ENCODE peak calls at places on chromosomes 7 and 10, in seven cellular contexts. H is H1, M is HCT116, C is GM12878, F is K562, B is SK-N-SH, J is HepG2. R is an unnamed sample.

GRCh38 chr7:11570205-11570604 is 261.8 kb downstream of the THSD7A start:
- DNase-seq in H (no peak), M (no peak), C (no peak), F (no peak), B (no peak), J (no peak), R (no peak)

GRCh38 chr7:130489140-130489967 is 2.5 kb upstream of the MEST start:
- DNase-seq in H (no peak), M (no peak), C (no peak), F (no peak), B (peak), J (no peak), R (no peak)

GRCh38 chr7:74193054-74193453 is 16.8 kb upstream of the LAT2 start:
- DNase-seq in H (no peak), M (no peak), C (no peak), F (no peak), B (no peak), J (no peak), R (no peak)

GRCh38 chr10:350981-351501 is 215.8 kb downstream of the ZMYND11 start:
- DNase-seq in H (no peak), M (no peak), C (no peak), F (no peak), B (no peak), J (no peak), R (no peak)

GRCh38 chr7:130090745-130091532 is 20.6 kb downstream of the KLHDC10 start:
- DNase-seq in H (no peak), M (no peak), C (no peak), F (no peak), B (no peak), J (no peak), R (no peak)

GRCh38 chr10:131650169-131650705 is 250.6 kb upstream of the PPP2R2D start:
- DNase-seq in H (peak), M (no peak), C (no peak), F (no peak), B (no peak), J (no peak), R (no peak)

GRCh38 chr7:47669178-47669878 is 87.4 kb upstream of the TNS3 start:
- DNase-seq in H (no peak), M (no peak), C (peak), F (peak), B (no peak), J (peak), R (no peak)

GRCh38 chr7:27651702-27652101 is 11.0 kb downstream of the HIBADH start:
- DNase-seq in H (no peak), M (no peak), C (no peak), F (no peak), B (no peak), J (no peak), R (no peak)

GRCh38 chr7:118232837-118233236 is 8.3 kb downstream of the ANKRD7 start:
- DNase-seq in H (no peak), M (no peak), C (no peak), F (no peak), B (no peak), J (no peak), R (no peak)

GRCh38 chr7:116170180-116170579 is 40.2 kb upstream of the TES start:
- DNase-seq in H (no peak), M (no peak), C (no peak), F (no peak), B (no peak), J (peak), R (no peak)

GRCh38 chr10:110852255-110852896 is 19.4 kb upstream of the PDCD4 start:
- DNase-seq in H (peak), M (peak), C (no peak), F (no peak), B (no peak), J (peak), R (no peak)

GRCh38 chr10:110857265-110858158 is 14.2 kb upstream of the PDCD4 start:
- DNase-seq in H (peak), M (no peak), C (peak), F (peak), B (no peak), J (peak), R (no peak)

GRCh38 chr7:158645842-158646241 is 58.2 kb upstream of the PTPRN2 start:
- DNase-seq in H (no peak), M (no peak), C (no peak), F (no peak), B (no peak), J (no peak), R (no peak)

GRCh38 chr10:69335063-69335587 is 56.8 kb downstream of the HK1 start:
- DNase-seq in H (no peak), M (no peak), C (no peak), F (no peak), B (no peak), J (no peak), R (no peak)

GRCh38 chr10:124010563-124011131 is 82.8 kb downstream of the CHST15 start:
- DNase-seq in H (peak), M (peak), C (no peak), F (peak), B (no peak), J (no peak), R (no peak)

GRCh38 chr7:3673524-3673923 is 372.5 kb downstream of the SDK1 start:
- DNase-seq in H (peak), M (no peak), C (no peak), F (peak), B (peak), J (peak), R (peak)

DNA sequence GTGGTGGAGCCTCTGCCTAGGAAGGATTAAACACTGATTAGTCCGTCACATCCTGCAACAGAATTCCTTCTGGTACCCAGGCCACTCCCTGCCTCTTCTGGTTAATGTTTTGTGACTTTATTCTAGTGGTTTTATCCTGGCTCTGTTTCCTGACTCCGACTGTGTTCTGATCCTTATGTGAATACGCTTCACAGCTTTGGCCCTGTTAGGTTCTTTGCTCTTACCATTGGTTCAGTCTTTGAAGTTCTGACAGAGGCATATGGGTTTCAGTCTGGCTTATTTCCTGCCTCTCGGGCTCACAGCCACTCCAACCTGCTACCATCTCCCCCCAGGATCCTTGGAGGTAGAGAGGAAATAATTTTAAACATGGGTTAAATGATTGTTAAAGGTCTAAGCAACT is 23.2 kb upstream of the FGL2 start:
- DNase-seq in H (no peak), M (no peak), C (no peak), F (no peak), B (no peak), J (no peak), R (no peak)
- TF ChIP-seq JUND in H (no peak), M (no peak), C (no peak), F (no peak), B (no peak), J (no peak), R (no peak)

GRCh38 chr7:143284591-143285453 is at the start of gene TMEM139:
- DNase-seq in H (peak), M (no peak), C (no peak), F (peak), B (peak), J (peak), R (peak)

GRCh38 chr7:143281529-143281928 is 3.2 kb upstream of the TMEM139 start:
- DNase-seq in H (no peak), M (no peak), C (no peak), F (no peak), B (no peak), J (no peak), R (no peak)

GRCh38 chr7:143285454-143285756 is 647 bp downstream of the TMEM139 start:
- DNase-seq in H (no peak), M (no peak), C (no peak), F (no peak), B (no peak), J (peak), R (peak)

GRCh38 chr7:143282124-143282523 is 2.6 kb upstream of the TMEM139 start:
- DNase-seq in H (no peak), M (no peak), C (no peak), F (no peak), B (no peak), J (no peak), R (no peak)

DNA sequence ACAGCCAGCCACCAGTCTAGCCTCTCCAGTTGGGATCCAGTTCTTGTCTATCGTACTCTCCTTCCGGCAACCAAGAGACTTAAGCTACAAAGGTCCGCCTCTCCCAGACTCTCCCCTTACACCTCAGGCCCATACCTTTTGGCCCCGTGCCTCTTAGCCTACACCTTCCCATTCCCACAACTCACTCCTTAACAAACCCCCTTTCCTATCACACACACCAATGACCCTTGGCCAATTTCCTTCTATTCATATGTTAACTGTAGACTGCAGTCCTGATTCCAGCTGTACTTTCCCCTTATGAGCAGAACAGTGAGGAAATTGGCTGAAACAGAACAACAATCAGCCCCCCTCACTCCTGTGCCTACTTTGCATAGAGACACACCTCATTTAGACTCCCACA is 1.4 kb upstream of the TMEM139 start:
- DNase-seq in H (no peak), M (no peak), C (no peak), F (no peak), B (no peak), J (no peak), R (no peak)
- TF ChIP-seq JUND in H (no peak), M (no peak), C (no peak), F (no peak), B (no peak), J (no peak), R (no peak)

DNA sequence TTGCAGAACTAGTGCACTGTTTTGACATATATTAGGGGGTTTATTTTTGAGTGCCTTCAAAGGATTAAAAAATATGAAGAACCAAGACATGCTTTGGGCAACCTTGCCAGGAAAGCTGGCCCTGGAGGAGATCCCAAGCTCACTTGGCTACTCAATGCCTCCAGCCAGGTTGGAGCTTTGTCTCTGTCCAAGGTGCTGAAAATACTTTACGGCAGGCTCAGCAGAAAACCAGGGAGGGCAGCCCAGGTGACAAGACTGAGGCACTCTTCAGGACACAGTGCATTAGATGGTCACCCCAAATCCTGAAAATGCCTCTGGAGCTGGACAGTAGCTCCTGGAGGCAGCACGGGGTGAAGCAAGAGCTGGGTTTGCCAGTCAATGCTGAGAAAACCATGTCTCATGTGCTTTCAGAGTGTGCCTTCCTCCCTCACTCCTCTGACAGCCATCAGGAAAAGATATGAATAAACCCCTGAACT is 5.8 kb upstream of the KCNH2 start:
- DNase-seq in H (peak), M (no peak), C (no peak), F (peak), B (no peak), J (no peak), R (peak)
- TF ChIP-seq JUND in H (no peak), M (no peak), C (no peak), F (peak), B (no peak), J (no peak), R (no peak)

DNA sequence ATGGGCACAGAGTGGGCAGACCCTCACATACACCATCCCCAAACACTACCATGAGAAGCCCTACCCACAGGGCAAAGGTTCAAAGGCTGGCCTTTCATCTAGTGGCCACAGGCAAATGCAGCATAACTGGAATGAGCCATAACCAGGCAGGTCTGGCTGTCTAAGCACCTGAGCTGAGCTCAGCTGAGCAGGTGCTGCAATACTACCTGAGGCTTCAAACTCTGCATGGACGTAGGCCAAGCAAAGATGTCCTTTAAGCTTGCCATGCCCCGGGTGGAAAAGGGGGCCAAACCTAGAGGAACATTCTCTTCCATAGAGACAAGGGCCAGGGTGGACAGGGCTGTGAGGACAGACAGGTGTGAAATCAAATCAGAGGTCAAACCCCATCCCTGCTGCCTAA is 65.3 kb upstream of the CAMK2B start:
- DNase-seq in H (no peak), M (no peak), C (no peak), F (no peak), B (no peak), J (no peak), R (no peak)
- TF ChIP-seq JUND in H (no peak), M (no peak), C (no peak), F (no peak), B (no peak), J (no peak), R (no peak)

GRCh38 chr10:80464557-80465466 is 10.7 kb downstream of the TSPAN14 start:
- DNase-seq in H (no peak), M (no peak), C (no peak), F (peak), B (peak), J (peak), R (no peak)
- TF ChIP-seq JUND in H (no peak), M (no peak), C (no peak), F (no peak), B (no peak), J (no peak), R (no peak)

GRCh38 chr7:16428182-16428581 is 6.8 kb upstream of the CRPPA start:
- DNase-seq in H (no peak), M (no peak), C (no peak), F (no peak), B (no peak), J (no peak), R (no peak)

GRCh38 chr7:16431646-16432424 is 10.5 kb upstream of the CRPPA start:
- DNase-seq in H (no peak), M (peak), C (no peak), F (peak), B (peak), J (peak), R (peak)

GRCh38 chr7:16432425-16432731 is 11.0 kb upstream of the CRPPA start:
- DNase-seq in H (no peak), M (no peak), C (no peak), F (no peak), B (no peak), J (no peak), R (no peak)

GRCh38 chr7:16430133-16430532 is 8.8 kb upstream of the CRPPA start:
- DNase-seq in H (no peak), M (no peak), C (no peak), F (no peak), B (no peak), J (no peak), R (no peak)

DNA sequence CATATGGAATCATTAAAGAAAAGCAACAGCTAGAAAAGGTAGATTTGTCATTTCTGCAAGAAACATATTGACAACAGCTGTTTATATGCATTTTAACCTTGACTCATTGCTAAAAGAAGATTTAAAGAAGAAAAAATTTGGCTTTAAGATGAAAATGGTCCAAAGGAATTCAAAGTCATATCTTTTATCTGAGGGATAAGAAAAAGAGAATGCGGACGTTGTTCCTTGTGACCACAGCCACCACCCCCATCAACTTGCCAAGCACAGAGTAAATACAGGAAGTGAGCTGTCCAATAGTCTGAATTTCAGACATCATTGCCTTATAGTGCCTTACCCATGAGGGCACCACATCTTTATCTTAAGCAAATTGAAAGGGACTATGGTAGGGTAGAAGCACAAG is 7.3 kb upstream of the CRPPA start:
- DNase-seq in H (no peak), M (no peak), C (no peak), F (no peak), B (no peak), J (no peak), R (no peak)
- TF ChIP-seq JUND in H (no peak), M (no peak), C (no peak), F (no peak), B (peak), J (no peak), R (no peak)

DNA sequence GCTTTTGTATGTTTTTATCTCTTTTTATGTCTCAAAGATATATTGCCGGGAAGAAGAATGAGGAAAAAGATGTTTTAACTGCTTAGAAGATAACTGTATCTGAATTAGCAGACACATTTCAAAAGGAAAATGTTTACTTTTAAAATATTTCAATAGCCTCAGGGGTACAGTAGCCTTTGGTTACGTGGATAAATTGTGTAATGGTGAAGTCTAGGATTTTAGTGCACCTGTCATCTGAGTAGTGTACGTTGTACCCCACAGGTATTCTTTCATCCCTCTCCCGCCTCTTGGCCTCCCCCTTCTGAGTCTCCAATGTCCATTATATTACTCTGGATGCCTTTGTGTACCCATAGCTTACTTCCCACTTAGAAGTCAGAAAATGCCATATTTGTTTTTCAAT is 222.1 kb downstream of the FANK1 start:
- DNase-seq in H (no peak), M (no peak), C (no peak), F (no peak), B (no peak), J (no peak), R (no peak)
- TF ChIP-seq JUND in H (no peak), M (no peak), C (no peak), F (no peak), B (no peak), J (no peak), R (no peak)

R was measured in T47D.